ENCODE peak calls at places on chromosomes 4 and X, in five cellular contexts. K is SK-N-SH, O is K562, T is HepG2, J is GM12878. V is an unnamed sample.

GRCh38 chr4:15691346-15692140 is 9.9 kb downstream of the FAM200B start:
- DNase-seq in K (no peak), O (no peak), T (peak), J (no peak), V (peak)

GRCh38 chrX:46208225-46208854 is 336.9 kb downstream of the ZNF674 start:
- DNase-seq in K (no peak), O (no peak), T (no peak), J (peak), V (no peak)

GRCh38 chr4:189143255-189143654 is 797.4 kb upstream of the FRG1 start:
- DNase-seq in K (no peak), O (no peak), T (no peak), J (no peak), V (no peak)

GRCh38 chrX:144219035-144219434 is 335.2 kb downstream of the UBE2NL start:
- DNase-seq in K (no peak), O (no peak), T (no peak), J (no peak), V (peak)

GRCh38 chrX:74179071-74179470 is 124.9 kb upstream of the ZCCHC13 start:
- DNase-seq in K (no peak), O (no peak), T (peak), J (no peak), V (no peak)

GRCh38 chr4:110487873-110488272 is 11.9 kb downstream of the ENPEP start:
- DNase-seq in K (no peak), O (no peak), T (peak), J (no peak), V (no peak)

GRCh38 chrX:11105080-11105479 is 6.1 kb upstream of the HCCS start:
- DNase-seq in K (no peak), O (peak), T (no peak), J (no peak), V (no peak)

GRCh38 chr4:3077796-3078195 is 3.3 kb downstream of the HTT start:
- DNase-seq in K (no peak), O (no peak), T (no peak), J (peak), V (no peak)

GRCh38 chr4:182537031-182537617 is 293.9 kb downstream of the TENM3 start:
- DNase-seq in K (no peak), O (no peak), T (no peak), J (no peak), V (no peak)

GRCh38 chr4:111066447-111066846 is 443.6 kb upstream of the PITX2 start:
- DNase-seq in K (no peak), O (no peak), T (no peak), J (no peak), V (no peak)

GRCh38 chr4:118280501-118281218 is 72.1 kb downstream of the PRSS12 start:
- DNase-seq in K (peak), O (peak), T (peak), J (peak), V (peak)

GRCh38 chr4:60757986-60758385 is 442.1 kb upstream of the ADGRL3 start:
- DNase-seq in K (no peak), O (no peak), T (no peak), J (no peak), V (no peak)

GRCh38 chr4:150906987-150907633 is 108.0 kb downstream of the LRBA start:
- DNase-seq in K (no peak), O (peak), T (no peak), J (no peak), V (no peak)

DNA sequence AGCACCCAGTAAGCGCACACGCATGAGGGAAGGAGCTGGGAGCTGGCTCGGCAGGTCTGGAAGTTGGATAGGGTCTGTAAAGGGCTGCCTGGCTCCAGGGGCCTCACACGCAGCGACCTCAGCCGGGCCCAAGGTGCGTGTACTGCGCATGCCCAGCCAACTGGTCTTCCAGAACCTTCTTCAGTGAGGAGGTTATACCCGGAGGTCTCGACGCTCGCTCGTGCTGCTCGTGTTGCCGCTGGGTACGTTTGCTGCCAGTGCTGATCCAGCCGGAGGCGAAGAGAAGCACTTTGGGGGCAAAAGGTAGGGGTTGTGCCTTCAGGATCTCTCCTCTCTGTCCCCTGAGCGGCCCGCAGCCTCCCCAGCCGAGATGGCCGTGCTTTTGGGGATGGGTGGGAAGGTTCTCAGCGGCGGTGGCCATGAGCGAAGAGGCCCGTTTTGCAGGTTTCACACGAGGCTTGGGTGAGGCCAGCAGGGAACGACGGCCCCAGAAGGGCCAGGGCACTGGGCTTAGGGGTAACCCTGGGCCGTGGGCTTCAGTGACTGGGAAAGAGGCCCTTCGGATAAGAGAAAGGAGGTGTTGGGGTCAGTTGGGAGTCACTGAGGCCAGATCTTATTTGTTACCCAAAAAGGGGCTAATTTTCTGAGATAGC is 3.8 kb upstream of the CXCL9 start:
- DNase-seq in K (no peak), O (no peak), T (no peak), J (no peak), V (no peak)
- TF ChIP-seq GABPA in K (no peak), O (no peak), T (no peak), J (no peak), V (no peak)

GRCh38 chr4:168575473-168575872 is 78.6 kb downstream of the PALLD start:
- DNase-seq in K (no peak), O (no peak), T (no peak), J (no peak), V (no peak)
- H3K27ac ChIP-seq in K (no peak), O (no peak), T (no peak), J (no peak), V (no peak)

DNA sequence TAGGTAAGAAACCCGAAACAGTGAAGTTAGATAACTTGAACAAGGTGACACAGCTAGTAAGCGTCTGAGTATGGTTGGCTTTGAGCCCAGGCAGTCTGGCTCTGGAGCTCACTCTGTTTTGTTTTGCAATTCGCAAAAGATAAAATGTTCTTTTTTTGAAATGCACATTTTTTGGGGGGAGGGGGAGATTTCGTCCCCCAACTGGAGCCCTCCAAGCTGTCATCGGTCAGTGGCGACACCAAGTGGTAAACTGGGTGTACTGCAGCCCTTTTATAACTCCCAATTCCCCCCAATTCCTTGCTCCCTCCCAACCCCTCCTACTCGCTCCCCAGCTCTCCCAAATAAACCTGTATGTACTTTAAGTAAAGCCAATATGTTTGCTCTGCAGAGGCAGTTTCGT is 2.8 kb upstream of the CLCN5 start:
- DNase-seq in K (peak), O (peak), T (peak), J (no peak), V (no peak)
- TF ChIP-seq REST in K (no peak), O (no peak), T (no peak), J (no peak), V (no peak)

DNA sequence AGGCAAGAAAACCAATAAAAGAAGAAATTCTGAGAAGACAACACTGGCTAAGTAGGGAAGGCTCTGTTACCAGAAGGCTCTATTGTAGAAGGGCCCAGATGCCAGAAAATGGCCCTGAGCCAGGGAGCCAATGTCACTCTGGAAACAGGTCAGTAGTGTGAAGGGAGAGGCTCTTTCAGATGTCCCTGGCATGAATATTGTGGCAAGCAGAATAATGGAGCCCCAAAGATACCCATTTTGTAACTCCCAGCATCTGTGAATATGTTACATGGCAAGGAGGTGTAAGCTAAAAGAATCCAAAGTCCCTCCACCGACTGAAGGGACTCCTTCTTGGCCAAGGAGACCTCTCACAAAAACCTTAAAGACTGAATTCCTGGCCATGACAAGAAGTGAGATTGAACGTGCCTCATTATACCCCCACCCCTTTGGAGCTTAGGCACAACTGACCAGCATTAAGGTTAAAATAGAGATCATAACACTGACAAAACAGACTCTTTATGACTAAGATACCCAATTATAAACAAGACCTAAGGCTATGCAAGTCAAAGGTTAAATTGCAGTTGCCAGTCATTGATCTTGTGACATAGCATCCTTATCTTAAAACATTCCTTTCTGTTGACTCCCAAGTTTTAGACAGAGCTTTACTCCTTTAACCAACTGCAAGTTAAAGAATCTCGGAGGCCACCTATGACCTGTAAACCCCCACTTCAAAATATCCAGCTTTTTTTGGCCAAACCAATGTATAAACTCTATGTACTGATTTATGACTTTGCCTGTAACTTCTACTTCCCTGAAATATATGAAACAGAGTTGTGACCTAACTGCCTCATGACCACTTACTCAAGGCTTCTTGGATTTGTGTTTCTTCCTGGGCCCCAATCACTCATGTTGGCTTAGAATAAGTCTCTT is 42.2 kb upstream of the SMIM10 start:
- DNase-seq in K (no peak), O (no peak), T (peak), J (no peak), V (no peak)
- TF ChIP-seq GABPA in K (no peak), O (no peak), T (no peak), J (no peak), V (no peak)

GRCh38 chrX:123860506-123860840 is 620 bp downstream of the XIAP start:
- DNase-seq in K (peak), O (no peak), T (peak), J (peak), V (peak)
- H3K27ac ChIP-seq in K (peak), O (peak), T (peak), J (peak), V (peak)

DNA sequence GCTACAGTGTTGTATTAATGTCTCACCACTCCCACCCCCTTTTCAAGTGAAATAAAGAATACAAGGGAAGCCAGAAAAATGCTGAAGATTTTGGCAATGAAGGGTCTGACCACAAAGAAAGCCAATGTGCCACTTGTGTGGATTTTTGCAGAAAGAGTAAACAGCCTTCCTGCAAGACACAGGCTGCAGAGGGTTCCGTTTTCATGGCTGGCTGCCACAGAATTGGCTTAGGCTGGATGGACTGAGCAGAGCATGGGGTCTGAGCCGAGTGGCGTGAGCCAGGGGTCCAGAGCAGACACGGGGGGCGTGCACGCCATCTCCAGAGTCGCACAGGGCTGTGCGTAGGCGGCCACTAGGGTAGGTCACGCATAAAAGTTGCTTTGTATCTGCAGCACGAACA is 69.2 kb downstream of the MTNR1A start:
- DNase-seq in K (peak), O (no peak), T (no peak), J (no peak), V (no peak)
- TF ChIP-seq REST in K (no peak), O (no peak), T (no peak), J (no peak), V (no peak)

DNA sequence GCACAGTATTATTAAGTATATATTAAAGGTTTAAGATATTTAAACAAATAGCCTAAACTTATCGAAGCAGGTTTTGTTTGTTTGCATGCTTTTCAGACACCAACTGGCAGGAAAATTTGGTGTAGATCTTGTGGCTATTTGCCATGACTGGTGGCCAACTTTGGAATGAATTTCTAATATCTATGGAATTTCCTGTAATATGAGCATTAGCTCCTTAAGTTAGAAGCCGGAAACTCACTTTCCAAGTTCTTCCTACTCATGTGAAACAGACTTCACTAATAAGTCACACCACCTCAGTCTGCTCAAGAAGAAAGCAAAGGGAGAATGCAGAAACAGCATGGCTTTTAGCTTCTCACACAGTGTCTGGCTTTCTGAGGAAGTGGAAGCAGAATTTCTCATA is 563.9 kb downstream of the GRXCR1 start:
- DNase-seq in K (no peak), O (no peak), T (no peak), J (no peak), V (no peak)
- TF ChIP-seq GABPA in K (no peak), O (no peak), T (no peak), J (no peak), V (no peak)

GRCh38 chr4:174118171-174118570 is 165.3 kb downstream of the FBXO8 start:
- DNase-seq in K (peak), O (peak), T (no peak), J (no peak), V (no peak)

GRCh38 chr4:174119818-174120217 is 163.6 kb downstream of the FBXO8 start:
- DNase-seq in K (no peak), O (no peak), T (no peak), J (no peak), V (no peak)

GRCh38 chr4:174120446-174121142 is 162.9 kb downstream of the FBXO8 start:
- DNase-seq in K (peak), O (peak), T (peak), J (no peak), V (peak)

GRCh38 chr4:174119051-174119450 is 164.4 kb downstream of the FBXO8 start:
- DNase-seq in K (peak), O (no peak), T (no peak), J (no peak), V (peak)

GRCh38 chr4:174122705-174123104 is 160.8 kb downstream of the FBXO8 start:
- DNase-seq in K (no peak), O (no peak), T (no peak), J (no peak), V (no peak)
- H3K27ac ChIP-seq in K (no peak), O (no peak), T (no peak), J (no peak), V (no peak)

DNA sequence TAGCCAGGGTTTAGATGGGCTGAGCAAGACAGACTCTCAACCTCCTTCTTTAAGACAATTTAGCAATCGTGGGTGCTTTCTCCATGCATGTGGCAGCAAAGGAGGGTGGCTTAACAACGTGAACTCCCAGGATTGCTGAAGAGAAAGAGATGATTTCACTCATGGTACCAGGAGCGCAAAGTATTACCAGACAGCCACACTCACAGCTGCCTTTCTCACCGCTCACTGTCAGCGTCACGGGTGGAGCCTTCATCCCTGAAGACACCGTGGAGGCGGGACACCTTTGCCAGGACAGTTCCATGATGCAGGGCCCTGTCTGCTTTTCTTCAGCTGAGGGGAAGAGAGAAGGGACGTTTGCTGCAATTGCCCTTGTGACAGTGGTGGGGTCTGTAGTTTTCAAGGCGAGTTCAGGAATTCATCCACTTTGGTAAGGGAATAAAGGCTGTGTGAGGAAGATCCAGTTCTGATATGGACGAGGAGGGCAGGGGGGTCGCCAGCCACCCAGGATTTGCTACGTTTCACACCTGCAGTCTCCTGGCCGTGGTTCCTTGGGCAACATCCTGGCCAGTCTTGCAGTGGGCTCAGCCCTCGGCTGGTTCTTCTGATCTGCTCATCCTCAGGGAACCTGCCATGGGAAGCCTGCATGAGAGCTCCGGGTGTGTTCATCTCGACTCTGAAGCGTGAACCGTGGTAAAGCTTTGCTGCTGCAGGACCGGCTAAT is 212.6 kb upstream of the PSAPL1 start:
- DNase-seq in K (no peak), O (no peak), T (no peak), J (no peak), V (no peak)
- TF ChIP-seq REST in K (no peak), O (no peak), T (no peak), J (no peak), V (no peak)

DNA sequence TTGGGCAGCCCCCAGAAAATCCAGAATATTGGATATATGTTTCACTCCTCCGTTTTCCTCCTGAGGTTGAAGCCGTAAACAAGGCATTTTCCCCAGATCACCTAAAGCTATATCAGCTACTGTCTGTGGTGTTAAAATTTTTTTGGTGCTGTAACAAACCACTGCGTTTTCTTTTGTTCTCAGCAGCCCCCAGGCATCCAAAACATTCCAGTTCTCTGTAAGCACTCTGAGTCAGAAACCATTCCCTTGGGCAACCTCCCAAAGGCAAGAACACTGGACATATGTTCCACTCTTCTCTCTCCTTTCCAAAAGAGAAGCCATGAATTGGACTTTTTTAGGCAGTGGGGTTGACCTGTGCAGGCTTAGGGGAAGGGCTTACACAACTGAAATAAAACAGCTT is 310.9 kb downstream of the MID1IP1 start:
- DNase-seq in K (no peak), O (no peak), T (no peak), J (no peak), V (no peak)
- TF ChIP-seq GABPA in K (no peak), O (no peak), T (no peak), J (no peak), V (no peak)

V was measured in HL-60.